ENCODE peak calls at places on chromosomes 11 and 22, in nine cellular contexts. Q, A, C, D, G, J, N, K and P are unnamed samples.

GRCh38 chr11:94762995-94763394 is 5.2 kb upstream of the AMOTL1 start:
- DNase-seq in D (no peak), G (no peak), A (no peak), C (no peak), Q (no peak), J (no peak), N (no peak), K (no peak), P (no peak)

GRCh38 chr11:74280494-74280893 is 30.9 kb downstream of the P4HA3 start:
- DNase-seq in G (no peak), A (no peak), N (no peak), J (no peak), C (no peak), Q (no peak), D (no peak), K (no peak), P (no peak)

GRCh38 chr22:35400335-35400680 is 368 bp downstream of the MCM5 start:
- DNase-seq in K (peak), Q (peak), N (no peak), J (no peak), C (no peak), A (no peak), D (no peak), G (no peak), P (no peak)

GRCh38 chr22:19965771-19966709 is 24.4 kb upstream of the TXNRD2 start:
- DNase-seq in A (no peak), K (peak), Q (no peak), D (no peak), N (no peak), J (no peak), C (no peak), G (no peak), P (no peak)

GRCh38 chr11:131370090-131370751 is at the start of gene NTM:
- DNase-seq in G (no peak), N (peak), Q (no peak), C (no peak), A (no peak), J (no peak), K (no peak), D (peak), P (peak)

GRCh38 chr22:46229701-46230100 is 20.4 kb downstream of the CDPF1 start:
- DNase-seq in Q (no peak), A (no peak), C (no peak), K (no peak), G (no peak), N (no peak), D (no peak), J (no peak), P (no peak)

GRCh38 chr11:78940500-78941225 is 366.0 kb upstream of the NARS2 start:
- DNase-seq in J (no peak), G (no peak), K (no peak), A (no peak), Q (no peak), D (no peak), C (peak), N (no peak), P (no peak)

GRCh38 chr22:32325811-32326237 is 31.8 kb upstream of the RFPL3 start:
- DNase-seq in G (no peak), N (no peak), J (no peak), D (no peak), K (no peak), Q (no peak), A (no peak), C (no peak), P (no peak)

GRCh38 chr11:105609832-105610781 is at the start of gene GRIA4:
- DNase-seq in Q (peak), J (peak), D (peak), K (no peak), G (peak), A (peak), N (peak), C (no peak), P (peak)

GRCh38 chr11:61079416-61080150 is 22.7 kb upstream of the CD5 start:
- DNase-seq in C (no peak), D (no peak), G (no peak), J (no peak), K (no peak), Q (no peak), A (no peak), N (no peak), P (no peak)

GRCh38 chr22:36288571-36289405 is 35.9 kb downstream of the APOL1 start:
- DNase-seq in C (no peak), N (no peak), Q (no peak), A (no peak), K (no peak), D (no peak), J (no peak), G (no peak), P (no peak)

GRCh38 chr22:22176929-22177616 is 67.5 kb upstream of the VPREB1 start:
- DNase-seq in Q (no peak), C (no peak), J (no peak), D (no peak), K (no peak), G (no peak), N (no peak), A (no peak), P (no peak)

GRCh38 chr11:121557348-121557747 is 104.6 kb upstream of the SORL1-AS1 start:
- DNase-seq in C (no peak), D (no peak), Q (no peak), J (no peak), G (no peak), A (no peak), N (no peak), K (peak), P (no peak)

GRCh38 chr22:34410111-34410510 is 489.8 kb upstream of the LARGE1 start:
- DNase-seq in Q (no peak), J (no peak), C (no peak), G (no peak), K (no peak), D (no peak), N (no peak), A (no peak), P (no peak)

GRCh38 chr22:44438056-44438455 is 60.0 kb downstream of the RTL6 start:
- DNase-seq in A (no peak), K (no peak), D (no peak), N (peak), G (no peak), C (no peak), Q (no peak), J (no peak), P (no peak)

GRCh38 chr11:34072041-34072440 is 20.5 kb downstream of the CAPRIN1 start:
- DNase-seq in K (no peak), J (no peak), Q (no peak), D (no peak), C (no peak), G (no peak), N (no peak), A (no peak), P (no peak)

GRCh38 chr11:93817426-93818348 is 32.7 kb downstream of the VSTM5 start:
- DNase-seq in K (no peak), J (no peak), Q (no peak), A (no peak), N (no peak), D (no peak), C (no peak), G (no peak), P (no peak)

GRCh38 chr11:112962854-112963367 is 1.7 kb downstream of the NCAM1 start:
- DNase-seq in K (no peak), J (peak), Q (no peak), G (no peak), N (peak), C (peak), D (no peak), A (peak), P (peak)

GRCh38 chr22:43126506-43127165 is 16.1 kb downstream of the BIK start:
- DNase-seq in G (no peak), J (no peak), Q (no peak), D (peak), A (peak), C (no peak), N (no peak), K (no peak), P (no peak)

GRCh38 chr11:69437876-69438205 is 43.6 kb upstream of the LINC01488 start:
- DNase-seq in C (no peak), D (no peak), G (no peak), J (no peak), K (no peak), A (no peak), Q (no peak), N (no peak), P (no peak)

GRCh38 chr11:115164774-115165173 is 339.4 kb downstream of the CADM1 start:
- DNase-seq in J (no peak), G (no peak), A (no peak), D (no peak), K (no peak), Q (no peak), N (no peak), C (peak), P (no peak)

GRCh38 chr11:28318861-28319260 is 210.7 kb downstream of the METTL15 start:
- DNase-seq in Q (no peak), N (no peak), D (no peak), G (no peak), C (no peak), A (no peak), J (no peak), K (no peak), P (no peak)

GRCh38 chr11:612961-613300 is 2.8 kb downstream of the IRF7 start:
- DNase-seq in D (no peak), J (no peak), N (no peak), Q (no peak), K (no peak), C (no peak), G (peak), A (no peak), P (no peak)

GRCh38 chr22:17192186-17192585 is 27.0 kb downstream of the ADA2 start:
- DNase-seq in C (no peak), A (no peak), D (no peak), K (no peak), J (no peak), N (no peak), G (no peak), Q (no peak), P (no peak)

GRCh38 chr11:3857628-3858027 is 2.2 kb downstream of the STIM1 start:
- DNase-seq in D (no peak), Q (no peak), J (no peak), N (no peak), C (no peak), K (no peak), A (no peak), G (no peak), P (no peak)

GRCh38 chr22:23453277-23453676 is 126.8 kb downstream of the IGLL1 start:
- DNase-seq in A (no peak), C (no peak), J (no peak), K (no peak), N (no peak), Q (no peak), G (no peak), D (no peak), P (no peak)

GRCh38 chr11:116579857-116580727 is 192.7 kb downstream of the BUD13 start:
- DNase-seq in N (no peak), C (no peak), G (no peak), D (no peak), A (no peak), K (no peak), J (no peak), Q (no peak), P (no peak)

GRCh38 chr11:120432056-120433018 is 79.2 kb upstream of the GRIK4 start:
- DNase-seq in Q (no peak), J (no peak), G (no peak), A (peak), K (no peak), C (peak), D (peak), N (no peak), P (no peak)

GRCh38 chr11:120125509-120125908 is 12.4 kb downstream of the TRIM29 start:
- DNase-seq in Q (no peak), N (no peak), A (no peak), C (no peak), D (no peak), J (no peak), G (no peak), K (no peak), P (no peak)

GRCh38 chr11:32334822-32335221 is 100.5 kb downstream of the WT1 start:
- DNase-seq in N (no peak), Q (no peak), G (no peak), A (peak), J (no peak), C (no peak), D (no peak), K (peak), P (no peak)